ENCODE peak calls at places on chromosomes 6 and 20, in seven cellular contexts. Q, E, X, M, Y, V and A are unnamed samples.

GRCh38 chr6:1796706-1797529 is 187.2 kb downstream of the FOXC1 start:
- DNase-seq in Q (no peak), E (no peak), X (no peak), M (no peak), Y (no peak), V (no peak), A (no peak)

GRCh38 chr6:103893082-103893481 is 966.6 kb downstream of the HACE1 start:
- DNase-seq in Q (no peak), E (no peak), X (no peak), M (no peak), Y (peak), V (no peak), A (no peak)

GRCh38 chr6:141734441-141734840 is 398.3 kb upstream of the GJE1 start:
- DNase-seq in Q (no peak), E (no peak), X (no peak), M (no peak), Y (no peak), V (no peak), A (no peak)

GRCh38 chr20:13800728-13801134 is 15.9 kb downstream of the NDUFAF5 start:
- DNase-seq in Q (no peak), E (no peak), X (peak), M (peak), Y (peak), V (no peak), A (peak)

GRCh38 chr6:166461821-166462460 is 79.2 kb upstream of the MPC1 start:
- DNase-seq in Q (no peak), E (no peak), X (no peak), M (no peak), Y (no peak), V (no peak), A (no peak)

GRCh38 chr6:155493694-155494143 is 38.1 kb upstream of the NOX3 start:
- DNase-seq in Q (peak), E (no peak), X (peak), M (no peak), Y (peak), V (no peak), A (no peak)

GRCh38 chr20:8213270-8213669 is 81.2 kb downstream of the PLCB1 start:
- DNase-seq in Q (no peak), E (no peak), X (no peak), M (no peak), Y (no peak), V (no peak), A (no peak)

GRCh38 chr6:98416027-98416426 is 418.3 kb upstream of the POU3F2 start:
- DNase-seq in Q (no peak), E (no peak), X (no peak), M (no peak), Y (no peak), V (no peak), A (no peak)

GRCh38 chr20:5895626-5896025 is 54.7 kb downstream of the TRMT6 start:
- DNase-seq in Q (no peak), E (no peak), X (no peak), M (no peak), Y (no peak), V (no peak), A (no peak)

GRCh38 chr6:101391772-101392560 is 1.5 kb upstream of the GRIK2 start:
- DNase-seq in Q (no peak), E (no peak), X (no peak), M (peak), Y (no peak), V (peak), A (no peak)

GRCh38 chr6:90343581-90343980 is 46.9 kb upstream of the BACH2 start:
- DNase-seq in Q (no peak), E (no peak), X (no peak), M (no peak), Y (peak), V (no peak), A (no peak)

GRCh38 chr20:62116558-62117361 is 5.5 kb upstream of the LSM14B start:
- DNase-seq in Q (no peak), E (no peak), X (no peak), M (no peak), Y (no peak), V (no peak), A (no peak)

GRCh38 chr6:8652710-8653109 is 217.4 kb upstream of the SLC35B3 start:
- DNase-seq in Q (no peak), E (no peak), X (no peak), M (no peak), Y (no peak), V (no peak), A (no peak)